ENCODE peak calls at places on chromosomes 11 and 22, in six cellular contexts. N is NCI-H748 treated with DMSO at 0.1 percent for 48 hours, Y is NCI-H1092, K is endothelial cell, E is NCI-H187 treated with DMSO at 0.1 percent for 48 hours, I is NCI-H82. F is an unnamed sample.

GRCh38 chr11:1277936-1278512 is 31.4 kb downstream of the TOLLIP start:
- DNase-seq in N (no peak), I (no peak), E (no peak), K (no peak), Y (no peak), F (no peak)

GRCh38 chr22:48547971-48548370 is 1279.7 kb downstream of the BRD1 start:
- DNase-seq in Y (no peak), I (no peak), N (no peak), K (no peak), E (no peak), F (no peak)

GRCh38 chr11:113174862-113175261 is 139.5 kb upstream of the TTC12 start:
- DNase-seq in N (no peak), K (no peak), I (no peak), E (no peak), Y (no peak), F (no peak)

GRCh38 chr11:2511421-2512369 is 66.9 kb downstream of the KCNQ1 start:
- DNase-seq in I (no peak), K (no peak), N (no peak), E (no peak), Y (no peak), F (no peak)

GRCh38 chr11:75631086-75631694 is 37.6 kb downstream of the MAP6 start:
- DNase-seq in I (peak), N (no peak), Y (no peak), K (no peak), E (no peak), F (no peak)

GRCh38 chr22:24289781-24290181 is 19.1 kb downstream of the SPECC1L start:
- DNase-seq in K (no peak), I (peak), E (no peak), Y (no peak), N (no peak), F (no peak)

GRCh38 chr22:20378110-20378509 is 15.8 kb upstream of the ZNF74 start:
- DNase-seq in E (no peak), N (no peak), Y (no peak), I (no peak), K (no peak), F (no peak)

GRCh38 chr11:79092791-79093313 is 348.0 kb downstream of the TENM4 start:
- DNase-seq in K (no peak), Y (no peak), N (no peak), E (no peak), I (no peak), F (peak)

GRCh38 chr22:36374603-36375024 is 13.2 kb downstream of the MYH9 start:
- DNase-seq in E (no peak), Y (no peak), I (no peak), K (no peak), N (no peak), F (no peak)

GRCh38 chr22:43512279-43512678 is 100.5 kb downstream of the MPPED1 start:
- DNase-seq in N (no peak), E (no peak), Y (no peak), I (no peak), K (no peak), F (no peak)

GRCh38 chr11:73783483-73784020 is 4.1 kb upstream of the MRPL48 start:
- DNase-seq in I (no peak), Y (no peak), N (no peak), E (no peak), K (no peak), F (no peak)

GRCh38 chr11:109547356-109548027 is 125.5 kb downstream of the C11orf87 start:
- DNase-seq in I (no peak), Y (no peak), K (no peak), E (no peak), N (no peak), F (peak)

GRCh38 chr11:65792456-65792855 is 5.6 kb downstream of the OVOL1 start:
- DNase-seq in N (no peak), I (no peak), E (no peak), Y (no peak), K (no peak), F (no peak)

GRCh38 chr11:116953525-116954284 is 116.3 kb upstream of the APOA1 start:
- DNase-seq in Y (no peak), N (no peak), I (no peak), K (no peak), E (no peak), F (no peak)

GRCh38 chr22:21582801-21583740 is 15.6 kb downstream of the UBE2L3 start:
- DNase-seq in Y (no peak), K (no peak), E (no peak), I (no peak), N (no peak), F (no peak)

GRCh38 chr11:106173291-106173690 is 95.8 kb downstream of the AASDHPPT start:
- DNase-seq in Y (no peak), N (no peak), E (no peak), K (no peak), I (no peak), F (no peak)

GRCh38 chr11:34468209-34468841 is 29.6 kb downstream of the CAT start:
- DNase-seq in K (peak), N (no peak), Y (no peak), E (no peak), I (peak), F (no peak)

GRCh38 chr11:120773501-120774031 is 250.3 kb upstream of the TBCEL start:
- DNase-seq in E (no peak), I (no peak), Y (no peak), N (no peak), K (no peak), F (no peak)

GRCh38 chr22:37197451-37198289 is 9.6 kb upstream of the C1QTNF6 start:
- DNase-seq in E (no peak), I (no peak), N (no peak), Y (peak), K (no peak), F (no peak)

GRCh38 chr11:107653077-107653476 is 58.8 kb downstream of the SLN start:
- DNase-seq in Y (no peak), I (no peak), N (no peak), K (no peak), E (no peak), F (no peak)

GRCh38 chr11:71929491-71929890 is 645 bp downstream of the RNF121 start:
- DNase-seq in I (no peak), N (no peak), K (no peak), Y (no peak), E (no peak), F (no peak)

GRCh38 chr22:40289991-40290459 is 56.3 kb upstream of the ADSL start:
- DNase-seq in I (no peak), E (no peak), Y (no peak), N (no peak), K (no peak), F (no peak)

GRCh38 chr11:108019870-108020540 is 11.3 kb downstream of the CUL5 start:
- DNase-seq in E (no peak), Y (no peak), K (no peak), I (no peak), N (no peak), F (no peak)

GRCh38 chr11:119051440-119052162 is 5.4 kb downstream of the HYOU1 start:
- DNase-seq in I (no peak), N (no peak), Y (no peak), E (no peak), K (no peak), F (no peak)